ENCODE peak calls at places on chromosomes 7 and 10, in seven cellular contexts. B is small intestine, K is iPS DF 6.9, I is esophagus squamous epithelium, Q is uterus, E is GM23248, J is lung. N is an unnamed sample. For H3K9me3, the result is how much of the 10 kb centered on the place peaks cover.

GRCh38 chr10:17847586-17848296 is 38.6 kb downstream of the MRC1 start:
- DNase-seq in I (no peak), Q (no peak), B (peak), K (no peak), E (peak), J (no peak), N (no peak)

GRCh38 chr7:23184709-23185354 is 3.0 kb downstream of the NUP42 start:
- DNase-seq in J (no peak), Q (peak), K (no peak), E (peak), I (no peak), B (peak), N (no peak)

GRCh38 chr10:90930971-90931841 is 10.3 kb upstream of the ANKRD1 start:
- DNase-seq in Q (peak), E (peak), B (no peak), K (peak), I (no peak), J (peak), N (no peak)

GRCh38 chr10:108598320-108598695 is 1325.0 kb downstream of the XPNPEP1 start:
- DNase-seq in E (no peak), I (no peak), K (no peak), B (no peak), Q (no peak), J (no peak), N (no peak)

GRCh38 chr7:5559586-5559985 is 136.0 kb upstream of the TNRC18 start:
- DNase-seq in J (no peak), K (no peak), B (no peak), Q (no peak), E (no peak), I (no peak), N (no peak)

GRCh38 chr7:16592395-16592794 is 53.2 kb downstream of the ANKMY2 start:
- DNase-seq in B (no peak), Q (no peak), J (no peak), K (no peak), I (no peak), E (no peak), N (no peak)

GRCh38 chr10:5589963-5590511 is 65.3 kb downstream of the CALML3 start:
- DNase-seq in B (no peak), E (peak), J (no peak), Q (no peak), I (no peak), K (no peak), N (no peak)

GRCh38 chr7:47254081-47255006 is 327.6 kb downstream of the TNS3 start:
- DNase-seq in K (peak), E (peak), B (peak), J (peak), Q (peak), I (no peak), N (no peak)

GRCh38 chr10:14244801-14245211 is 85.9 kb downstream of the FRMD4A start:
- DNase-seq in E (peak), I (no peak), Q (no peak), B (no peak), K (no peak), J (no peak), N (no peak)

GRCh38 chr7:134905375-134905774 is 80.9 kb upstream of the AGBL3 start:
- DNase-seq in I (peak), J (peak), B (no peak), Q (peak), K (no peak), E (peak), N (no peak)

GRCh38 chr10:88505680-88506215 is 77.4 kb downstream of the RNLS start:
- DNase-seq in J (no peak), K (no peak), Q (no peak), I (no peak), E (no peak), B (no peak), N (no peak)

GRCh38 chr10:116470768-116471415 is 43.2 kb downstream of the PNLIPRP3 start:
- DNase-seq in K (no peak), E (peak), B (peak), I (no peak), Q (no peak), J (no peak), N (no peak)

GRCh38 chr10:201328-201771 is 66.1 kb downstream of the ZMYND11 start:
- DNase-seq in J (no peak), Q (no peak), I (no peak), E (peak), B (no peak), K (no peak), N (no peak)

GRCh38 chr7:107494910-107495309 is 25.1 kb downstream of the GPR22 start:
- DNase-seq in I (no peak), E (no peak), B (no peak), J (no peak), Q (no peak), K (no peak), N (no peak)

GRCh38 chr10:104824378-104825006 is 183.4 kb downstream of the SORCS3 start:
- DNase-seq in Q (no peak), E (peak), J (no peak), I (no peak), K (peak), B (no peak), N (no peak)

GRCh38 chr7:92815412-92815811 is 21.0 kb downstream of the CDK6 start:
- DNase-seq in Q (no peak), I (no peak), B (no peak), K (no peak), J (no peak), E (no peak), N (no peak)

GRCh38 chr10:107516349-107516748 is 351.8 kb upstream of the SORCS1 start:
- DNase-seq in Q (no peak), I (no peak), E (no peak), B (peak), K (no peak), J (no peak), N (no peak)
- H3K9me3 ChIP-seq in Q (under half), I (under half), E (under half), B (under half), K (under half), J (under half), N (under half)

GRCh38 chr7:1861799-1862458 is 191.9 kb downstream of the ELFN1 start:
- DNase-seq in I (no peak), K (no peak), E (no peak), J (no peak), Q (no peak), B (no peak), N (no peak)
- H3K9me3 ChIP-seq in I (under half), K (under half), E (under half), J (under half), Q (under half), B (under half), N (under half)

DNA sequence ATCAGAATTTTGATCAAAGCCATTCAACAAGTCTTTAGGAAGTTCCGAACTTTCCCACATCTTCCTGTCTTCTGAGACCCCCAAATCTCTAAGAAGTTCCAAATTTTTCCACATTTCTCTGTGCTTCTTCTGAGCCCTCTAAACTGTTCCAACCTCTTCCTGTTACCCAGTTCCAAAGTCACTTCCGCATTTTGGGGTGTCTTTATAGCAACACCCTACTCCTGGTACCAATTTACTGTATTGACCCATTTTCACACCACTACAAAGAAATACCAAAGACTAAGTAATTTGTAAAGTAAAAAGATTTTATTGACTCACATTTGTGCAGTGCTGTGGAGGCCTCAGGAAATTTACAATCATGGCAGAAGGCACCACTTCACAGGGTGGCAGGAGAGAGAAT is 385.8 kb upstream of the GHITM start:
- DNase-seq in Q (no peak), B (no peak), J (no peak), K (no peak), E (no peak), I (no peak), N (no peak)
- H3K9me3 ChIP-seq in Q (under half), B (under half), J (under half), K (under half), E (under half), I (under half), N (under half)

GRCh38 chr10:63228237-63228636 is 95.1 kb downstream of the NRBF2 start:
- DNase-seq in Q (no peak), J (no peak), K (no peak), I (no peak), E (no peak), B (no peak), N (no peak)
- H3K9me3 ChIP-seq in Q (under half), J (under half), K (under half), I (under half), E (under half), B (under half), N (under half)

N was measured in T-helper 17 cell.